ENCODE peak calls at places on chromosome 11, in five cellular contexts. S, G, R, C and U are unnamed samples.

GRCh38 chr11:82682003-82682751 is 51.5 kb downstream of the FAM181B start:
- DNase-seq in S (peak; percentile 36), G (peak; percentile 9), R (peak; percentile 67), C (peak; percentile 35), U (peak; percentile 65)

GRCh38 chr11:123020968-123021367 is 39.3 kb upstream of the BSX start:
- DNase-seq in S (peak; percentile 76), G (no peak), R (peak; percentile 43), C (no peak), U (peak; percentile 33)

GRCh38 chr11:17036666-17037658 is 22.7 kb upstream of the PLEKHA7 start:
- DNase-seq in S (no peak), G (no peak), R (peak; percentile 66), C (no peak), U (peak; percentile 7)

GRCh38 chr11:450809-451451 is 851 bp downstream of the PTDSS2 start:
- DNase-seq in S (peak; percentile 69), G (no peak), R (peak; percentile 70), C (peak; percentile 45), U (peak; percentile 38)

GRCh38 chr11:68506908-68507307 is 46.4 kb downstream of the PPP6R3 start:
- DNase-seq in S (no peak), G (no peak), R (no peak), C (no peak), U (no peak)

GRCh38 chr11:19698493-19699292 is 13.9 kb upstream of the NAV2 start:
- DNase-seq in S (no peak), G (no peak), R (no peak), C (no peak), U (no peak)

GRCh38 chr11:40140560-40140959 is 1318.9 kb downstream of the LRRC4C start:
- DNase-seq in S (no peak), G (no peak), R (no peak), C (no peak), U (no peak)

GRCh38 chr11:130726234-130726559 is 190.1 kb downstream of the SNX19 start:
- DNase-seq in S (no peak), G (no peak), R (no peak), C (no peak), U (no peak)

GRCh38 chr11:59706518-59707285 is 6.9 kb downstream of the OR10V1 start:
- DNase-seq in S (no peak), G (no peak), R (no peak), C (peak; percentile 48), U (peak; percentile 50)

GRCh38 chr11:65261591-65262380 is at the start of gene POLA2:
- DNase-seq in S (peak; percentile 100), G (peak; percentile 92), R (peak; percentile 90), C (peak; percentile 99), U (peak; percentile 92)

GRCh38 chr11:130206141-130206540 is 46.6 kb downstream of the ST14 start:
- DNase-seq in S (no peak), G (no peak), R (no peak), C (no peak), U (no peak)

GRCh38 chr11:131637469-131638175 is 267.2 kb downstream of the NTM start:
- DNase-seq in S (no peak), G (no peak), R (no peak), C (no peak), U (no peak)

GRCh38 chr11:128720522-128720985 is 26.7 kb downstream of the FLI1 start:
- DNase-seq in S (no peak), G (no peak), R (no peak), C (no peak), U (no peak)

GRCh38 chr11:45150301-45150700 is 3.9 kb downstream of the PRDM11 start:
- DNase-seq in S (no peak), G (no peak), R (no peak), C (no peak), U (no peak)

GRCh38 chr11:22432331-22433065 is 94.3 kb downstream of the SLC17A6 start:
- DNase-seq in S (peak; percentile 7), G (no peak), R (no peak), C (no peak), U (no peak)

GRCh38 chr11:1872267-1872985 is 19.3 kb downstream of the PRR33 start:
- DNase-seq in S (no peak), G (no peak), R (no peak), C (no peak), U (no peak)

GRCh38 chr11:57792060-57792541 is 30.5 kb downstream of the CTNND1 start:
- DNase-seq in S (no peak), G (peak; percentile 93), R (no peak), C (no peak), U (no peak)

GRCh38 chr11:67056640-67057409 is at the start of gene RHOD:
- DNase-seq in S (no peak), G (no peak), R (no peak), C (no peak), U (no peak)

GRCh38 chr11:22465620-22466019 is 127.4 kb downstream of the SLC17A6 start:
- DNase-seq in S (no peak), G (no peak), R (no peak), C (no peak), U (no peak)

GRCh38 chr11:26247340-26247739 is 84.6 kb upstream of the ANO3 start:
- DNase-seq in S (peak; percentile 45), G (no peak), R (no peak), C (no peak), U (no peak)

GRCh38 chr11:100003985-100004384 is 683.1 kb upstream of the ARHGAP42 start:
- DNase-seq in S (no peak), G (no peak), R (no peak), C (no peak), U (no peak)

GRCh38 chr11:111954154-111954553 is 17.0 kb downstream of the DIXDC1 start:
- DNase-seq in S (no peak), G (no peak), R (no peak), C (no peak), U (no peak)

GRCh38 chr11:103349595-103349994 is 240.4 kb downstream of the DYNC2H1 start:
- DNase-seq in S (no peak), G (no peak), R (no peak), C (no peak), U (no peak)

GRCh38 chr11:117693344-117693743 is 103.7 kb downstream of the DSCAML1 start:
- DNase-seq in S (no peak), G (no peak), R (no peak), C (no peak), U (no peak)

GRCh38 chr11:120270386-120270785 is 30.4 kb downstream of the POU2F3 start:
- DNase-seq in S (no peak), G (no peak), R (no peak), C (no peak), U (no peak)

GRCh38 chr11:3148255-3148989 is 16.7 kb downstream of the OSBPL5 start:
- DNase-seq in S (no peak), G (no peak), R (no peak), C (no peak), U (no peak)

GRCh38 chr11:62786318-62787004 is 741 bp upstream of the TMEM179B start:
- DNase-seq in S (peak; percentile 94), G (no peak), R (peak; percentile 82), C (peak; percentile 82), U (peak; percentile 67)

GRCh38 chr11:45804806-45805304 is at the start of gene SLC35C1:
- DNase-seq in S (peak; percentile 98), G (peak; percentile 63), R (peak; percentile 88), C (peak; percentile 97), U (peak; percentile 86)

GRCh38 chr11:43573233-43573632 is 107.3 kb upstream of the HSD17B12 start:
- DNase-seq in S (peak; percentile 51), G (no peak), R (peak; percentile 27), C (peak; percentile 45), U (peak; percentile 16)

GRCh38 chr11:4167292-4167691 is 72.7 kb downstream of the RRM1 start:
- DNase-seq in S (no peak), G (no peak), R (no peak), C (no peak), U (no peak)

GRCh38 chr11:76267563-76267962 is 61.3 kb upstream of the WNT11 start:
- DNase-seq in S (no peak), G (no peak), R (no peak), C (no peak), U (no peak)
- TF ChIP-seq ZBTB33 in S (no peak), G (no peak), R (no peak), C (no peak), U (no peak)

DNA sequence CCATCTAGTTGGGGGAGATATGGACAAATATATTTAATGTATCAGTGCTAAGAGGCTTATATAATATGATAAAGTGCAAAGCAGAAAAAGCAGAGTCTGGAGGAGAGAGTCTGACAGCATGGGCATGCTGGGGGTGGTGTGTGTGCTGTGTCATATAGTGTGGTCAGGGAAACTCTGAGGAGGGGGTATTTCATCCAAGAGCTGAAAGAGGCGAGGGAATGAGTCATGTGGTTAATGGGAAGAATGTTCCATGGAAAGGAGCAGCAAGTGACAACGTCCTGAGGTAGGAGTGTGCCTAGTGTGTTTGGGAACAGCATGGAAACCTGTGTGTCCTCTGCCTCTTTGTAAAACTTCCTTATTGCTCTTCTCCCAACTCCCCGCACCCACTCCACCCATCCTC is 38.0 kb downstream of the EIF3F start:
- DNase-seq in S (no peak), G (no peak), R (no peak), C (no peak), U (no peak)
- TF ChIP-seq ZBTB33 in S (no peak), G (no peak), R (no peak), C (no peak), U (no peak)

GRCh38 chr11:75439495-75440120 is 6.6 kb upstream of the KLHL35 start:
- DNase-seq in S (no peak), G (no peak), R (no peak), C (no peak), U (no peak)

GRCh38 chr11:75442161-75442885 is 9.3 kb upstream of the KLHL35 start:
- DNase-seq in S (no peak), G (no peak), R (no peak), C (no peak), U (no peak)

GRCh38 chr11:75443043-75443442 is 10.0 kb upstream of the KLHL35 start:
- DNase-seq in S (no peak), G (no peak), R (no peak), C (no peak), U (no peak)

GRCh38 chr11:75441804-75442132 is 8.8 kb upstream of the KLHL35 start:
- DNase-seq in S (no peak), G (no peak), R (no peak), C (no peak), U (no peak)

DNA sequence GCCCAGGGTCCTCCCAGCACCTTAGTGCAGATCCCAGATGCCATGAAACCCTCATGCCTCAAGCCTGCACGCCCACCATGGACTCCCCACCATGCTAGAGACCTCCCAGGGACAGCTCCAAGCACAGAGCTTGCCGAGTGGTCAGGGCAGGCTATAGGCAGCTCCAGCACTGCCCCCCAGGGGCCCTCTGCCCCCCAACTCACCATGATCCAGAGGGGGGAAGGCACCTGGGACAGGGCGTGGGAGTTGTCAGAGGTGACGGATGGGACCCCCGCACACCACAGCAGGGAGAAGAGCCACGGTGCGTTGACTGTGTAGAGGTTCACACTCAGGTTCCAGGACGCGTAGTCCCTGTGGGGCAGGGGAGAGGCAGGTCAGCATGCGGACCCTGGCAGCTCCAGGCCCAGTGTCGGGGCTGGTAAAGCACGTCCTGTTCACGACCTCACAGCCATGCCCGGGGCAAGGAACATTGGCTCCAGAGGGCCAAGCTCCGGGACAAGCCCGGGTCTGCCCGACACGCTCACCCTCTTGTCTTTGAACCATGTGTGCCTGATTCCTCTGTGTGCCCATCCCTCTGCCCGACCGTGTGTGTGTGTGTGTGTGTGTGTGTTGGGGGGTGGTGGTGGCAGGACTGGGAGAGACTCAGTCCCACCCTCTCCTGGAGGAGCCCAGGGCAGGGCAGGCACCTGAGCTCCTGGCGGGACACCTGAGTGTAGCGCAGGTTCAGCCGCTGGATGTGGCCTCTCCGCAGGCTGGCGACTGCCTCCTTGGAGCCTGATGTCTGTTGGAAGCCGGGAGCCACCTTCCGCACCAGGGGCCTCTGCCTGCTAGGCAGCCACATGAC is 8.2 kb upstream of the KLHL35 start:
- DNase-seq in S (no peak), G (no peak), R (no peak), C (no peak), U (no peak)
- TF ChIP-seq ZBTB33 in S (no peak), G (no peak), R (no peak), C (no peak), U (no peak)

GRCh38 chr11:79087238-79087956 is 353.4 kb downstream of the TENM4 start:
- DNase-seq in S (peak; percentile 40), G (no peak), R (peak; percentile 84), C (no peak), U (no peak)
- TF ChIP-seq ZBTB33 in S (peak; percentile 83), G (no peak), R (no peak), C (no peak), U (no peak)